ENCODE peak calls at places on chromosomes 16 and 17, in seven cellular contexts. X, Y, F, B, Z, A and J are unnamed samples.

GRCh38 chr17:73323622-73324455 is 12.0 kb upstream of the CDC42EP4 start:
- DNase-seq in X (peak), Y (no peak), F (no peak), B (no peak), Z (no peak), A (no peak), J (no peak)

GRCh38 chr17:16516594-16517018 is 24.6 kb upstream of the LRRC75A start:
- DNase-seq in X (peak), Y (peak), F (no peak), B (no peak), Z (no peak), A (no peak), J (peak)

GRCh38 chr17:9875441-9875840 is 29.6 kb downstream of the RCVRN start:
- DNase-seq in X (peak), Y (no peak), F (no peak), B (no peak), Z (no peak), A (peak), J (no peak)

GRCh38 chr17:36948717-36949460 is at the start of gene AATF:
- DNase-seq in X (peak), Y (peak), F (peak), B (peak), Z (peak), A (peak), J (peak)

GRCh38 chr17:1362065-1362848 is 37.8 kb downstream of the YWHAE start:
- DNase-seq in X (no peak), Y (no peak), F (no peak), B (no peak), Z (no peak), A (no peak), J (no peak)

GRCh38 chr16:57667526-57668258 is 414 bp upstream of the ADGRG3 start:
- DNase-seq in X (no peak), Y (peak), F (no peak), B (no peak), Z (peak), A (peak), J (no peak)

GRCh38 chr17:80872999-80873951 is 118.4 kb upstream of the CHMP6 start:
- DNase-seq in X (no peak), Y (peak), F (peak), B (no peak), Z (no peak), A (no peak), J (no peak)

GRCh38 chr16:50501251-50501650 is 46.9 kb upstream of the NKD1 start:
- DNase-seq in X (no peak), Y (no peak), F (no peak), B (no peak), Z (no peak), A (no peak), J (no peak)

GRCh38 chr17:65457183-65457582 is 104.3 kb downstream of the AXIN2 start:
- DNase-seq in X (no peak), Y (no peak), F (no peak), B (no peak), Z (no peak), A (no peak), J (no peak)

GRCh38 chr17:180380-181212 is 854 bp downstream of the DOC2B start:
- DNase-seq in X (no peak), Y (peak), F (no peak), B (no peak), Z (peak), A (no peak), J (no peak)

GRCh38 chr16:83351846-83352245 is 455.9 kb upstream of the HSBP1 start:
- DNase-seq in X (no peak), Y (no peak), F (no peak), B (no peak), Z (no peak), A (no peak), J (no peak)

GRCh38 chr16:80700558-80700957 is 103.8 kb downstream of the CDYL2 start:
- DNase-seq in X (no peak), Y (no peak), F (no peak), B (no peak), Z (no peak), A (no peak), J (no peak)

GRCh38 chr17:2892305-2892971 is 96.2 kb downstream of the RAP1GAP2 start:
- DNase-seq in X (no peak), Y (peak), F (peak), B (no peak), Z (no peak), A (peak), J (no peak)

GRCh38 chr17:61454932-61455753 is 2.9 kb downstream of the TBX4 start:
- DNase-seq in X (no peak), Y (no peak), F (no peak), B (no peak), Z (peak), A (no peak), J (no peak)

GRCh38 chr17:74332763-74333220 is 6.8 kb downstream of the KIF19 start:
- DNase-seq in X (no peak), Y (no peak), F (peak), B (no peak), Z (no peak), A (no peak), J (no peak)

GRCh38 chr17:27579304-27579703 is 51.7 kb upstream of the LGALS9 start:
- DNase-seq in X (no peak), Y (no peak), F (no peak), B (no peak), Z (no peak), A (no peak), J (no peak)

GRCh38 chr17:50470451-50470850 is 1.8 kb upstream of the CHAD start:
- DNase-seq in X (no peak), Y (no peak), F (peak), B (no peak), Z (no peak), A (no peak), J (no peak)

GRCh38 chr17:49918591-49918990 is 50.4 kb upstream of the DLX4 start:
- DNase-seq in X (no peak), Y (no peak), F (no peak), B (no peak), Z (no peak), A (no peak), J (no peak)

GRCh38 chr16:27538508-27538907 is 11.2 kb downstream of the GTF3C1 start:
- DNase-seq in X (no peak), Y (peak), F (no peak), B (no peak), Z (no peak), A (no peak), J (no peak)

GRCh38 chr16:71214771-71215381 is 15.6 kb downstream of the HYDIN start:
- DNase-seq in X (no peak), Y (no peak), F (no peak), B (no peak), Z (no peak), A (no peak), J (no peak)

GRCh38 chr16:84616515-84616914 is 1.4 kb downstream of the COTL1 start:
- DNase-seq in X (no peak), Y (no peak), F (peak), B (no peak), Z (no peak), A (no peak), J (no peak)

GRCh38 chr16:53745126-53745525 is 41.2 kb downstream of the FTO start:
- DNase-seq in X (no peak), Y (no peak), F (no peak), B (no peak), Z (no peak), A (peak), J (no peak)

GRCh38 chr16:20114356-20114755 is 40.7 kb upstream of the GPR139 start:
- DNase-seq in X (no peak), Y (no peak), F (peak), B (no peak), Z (no peak), A (peak), J (no peak)

GRCh38 chr16:14302399-14303181 is 231.5 kb downstream of the MRTFB start:
- DNase-seq in X (peak), Y (no peak), F (peak), B (no peak), Z (no peak), A (peak), J (peak)

GRCh38 chr17:50274142-50274944 is at the start of gene TMEM92:
- DNase-seq in X (peak), Y (no peak), F (peak), B (no peak), Z (peak), A (peak), J (no peak)

GRCh38 chr16:66844342-66845079 is at the start of gene CA7:
- DNase-seq in X (no peak), Y (no peak), F (no peak), B (no peak), Z (peak), A (no peak), J (no peak)

GRCh38 chr16:49365711-49366509 is 7.7 kb upstream of the C16orf78 start:
- DNase-seq in X (no peak), Y (no peak), F (no peak), B (peak), Z (no peak), A (no peak), J (no peak)

GRCh38 chr17:49821916-49822315 is 26.0 kb downstream of the TAC4 start:
- DNase-seq in X (no peak), Y (no peak), F (no peak), B (no peak), Z (no peak), A (peak), J (no peak)

GRCh38 chr16:54928421-54929089 is 2.1 kb upstream of the IRX5 start:
- DNase-seq in X (peak), Y (peak), F (no peak), B (no peak), Z (peak), A (peak), J (no peak)

GRCh38 chr16:19175492-19176262 is 7.6 kb downstream of the SYT17 start:
- DNase-seq in X (no peak), Y (no peak), F (no peak), B (no peak), Z (no peak), A (no peak), J (no peak)

GRCh38 chr16:4892356-4893102 is 44.4 kb downstream of the PPL start:
- DNase-seq in X (no peak), Y (peak), F (no peak), B (no peak), Z (no peak), A (no peak), J (no peak)

GRCh38 chr17:50101346-50102163 is 6.4 kb downstream of the PDK2 start:
- DNase-seq in X (peak), Y (peak), F (peak), B (no peak), Z (no peak), A (peak), J (peak)

GRCh38 chr16:85152414-85153030 is 40.2 kb upstream of the CIBAR2 start:
- DNase-seq in X (no peak), Y (peak), F (no peak), B (no peak), Z (no peak), A (no peak), J (no peak)

GRCh38 chr17:50290074-50290702 is 15.9 kb downstream of the TMEM92 start:
- DNase-seq in X (peak), Y (peak), F (peak), B (no peak), Z (no peak), A (peak), J (peak)

GRCh38 chr17:81922566-81923301 is 4.8 kb upstream of the SIRT7 start:
- DNase-seq in X (no peak), Y (no peak), F (no peak), B (no peak), Z (no peak), A (no peak), J (no peak)

GRCh38 chr17:81924557-81925532 is 2.7 kb downstream of the MAFG start:
- DNase-seq in X (no peak), Y (no peak), F (no peak), B (no peak), Z (no peak), A (no peak), J (peak)

GRCh38 chr17:81921996-81922565 is 4.1 kb upstream of the SIRT7 start:
- DNase-seq in X (no peak), Y (no peak), F (no peak), B (no peak), Z (no peak), A (no peak), J (no peak)

GRCh38 chr17:81921531-81921862 is 3.5 kb upstream of the SIRT7 start:
- DNase-seq in X (no peak), Y (no peak), F (no peak), B (no peak), Z (no peak), A (no peak), J (no peak)

DNA sequence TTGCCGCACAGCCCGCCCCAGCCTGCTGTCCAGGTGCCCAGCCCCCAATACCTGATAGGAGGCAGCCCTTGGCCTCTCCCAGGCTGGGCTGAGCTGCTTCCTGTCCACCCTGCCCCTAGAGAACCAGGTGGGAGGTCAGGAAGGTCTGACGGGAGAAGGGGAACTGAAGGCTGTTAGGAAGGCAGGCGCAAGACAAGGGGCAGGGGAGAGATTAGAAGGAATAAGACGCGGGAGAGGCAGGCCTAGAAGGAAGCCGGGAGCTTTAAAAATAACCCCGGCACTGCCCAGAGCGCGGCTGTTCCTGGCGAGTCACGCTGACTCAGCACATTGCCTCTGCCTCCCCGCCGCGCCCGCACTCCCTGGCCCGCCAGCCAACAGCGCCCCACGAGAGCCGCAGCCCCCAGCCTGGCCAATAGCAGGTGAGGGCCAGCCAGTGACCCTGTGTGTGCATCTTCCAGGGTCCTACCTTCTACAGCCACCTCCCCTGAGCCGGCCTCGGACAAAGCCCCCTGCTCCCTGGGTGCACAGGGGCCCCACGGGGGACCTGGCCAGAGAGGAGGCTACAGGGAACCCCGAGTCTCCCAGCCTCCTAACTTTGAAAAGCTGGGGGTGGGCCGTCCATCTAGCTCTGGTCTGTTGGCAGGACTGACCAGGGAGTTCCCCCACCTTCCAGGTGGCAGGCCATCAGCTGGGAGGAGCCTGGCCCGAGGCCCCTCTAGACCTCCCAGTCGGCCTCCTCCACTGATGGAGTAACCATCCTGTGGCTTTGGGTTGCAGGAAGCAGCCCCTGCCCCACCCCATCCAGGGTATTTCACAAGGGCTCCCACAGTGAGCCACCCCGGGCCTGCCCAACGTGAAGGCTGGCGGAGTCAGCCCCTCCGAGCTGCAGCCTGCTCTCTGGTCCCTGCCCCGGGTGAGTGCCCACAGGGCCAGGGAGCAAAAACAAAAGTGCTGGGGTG is 4.0 kb downstream of the MAFG start:
- DNase-seq in X (no peak), Y (peak), F (peak), B (no peak), Z (no peak), A (peak), J (peak)
- TF ChIP-seq POLR2A in X (no peak), Y (no peak), F (no peak), B (no peak), Z (peak), A (no peak), J (no peak)

GRCh38 chr17:42979511-42980273 is at the start of gene PTGES3L:
- DNase-seq in X (peak), Y (peak), F (peak), B (no peak), Z (peak), A (peak), J (no peak)

GRCh38 chr17:42982266-42982665 is 1.9 kb downstream of the RUNDC1 start:
- DNase-seq in X (no peak), Y (no peak), F (no peak), B (no peak), Z (no peak), A (no peak), J (no peak)

GRCh38 chr17:42984486-42984885 is 4.1 kb downstream of the RUNDC1 start:
- DNase-seq in X (no peak), Y (no peak), F (no peak), B (no peak), Z (no peak), A (no peak), J (no peak)

GRCh38 chr17:42980766-42981397 is 517 bp downstream of the RUNDC1 start:
- DNase-seq in X (no peak), Y (peak), F (peak), B (peak), Z (peak), A (peak), J (no peak)

DNA sequence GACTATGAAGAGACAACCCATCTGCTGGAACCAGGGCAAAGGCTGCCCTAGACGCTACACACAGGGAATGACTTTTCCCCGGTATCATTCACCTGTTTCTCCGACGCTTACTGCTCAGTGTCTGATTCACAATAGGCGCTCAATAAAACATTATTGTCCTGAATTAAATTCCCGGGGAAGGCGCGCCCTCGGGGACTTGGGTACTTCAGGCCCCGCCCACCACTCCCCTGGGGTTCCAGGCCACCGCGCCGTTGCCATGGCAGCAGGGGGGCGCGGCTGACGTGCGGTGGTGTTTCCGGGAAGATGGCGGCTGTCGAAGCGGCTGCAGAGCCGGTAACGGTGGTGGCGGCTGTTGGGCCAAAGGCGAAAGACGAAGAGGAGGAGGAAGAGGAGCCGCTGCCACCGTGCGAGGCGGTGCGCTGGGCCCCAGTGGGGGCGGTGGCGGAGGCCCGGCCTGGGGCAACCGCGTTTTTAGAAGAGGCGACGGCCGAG is at the start of gene RUNDC1:
- DNase-seq in X (peak), Y (peak), F (peak), B (peak), Z (peak), A (peak), J (peak)
- TF ChIP-seq POLR2A in X (peak), Y (no peak), F (peak), B (peak), Z (no peak), A (peak), J (no peak)

GRCh38 chr17:35006961-35007360 is 26.6 kb downstream of the LIG3 start:
- DNase-seq in X (no peak), Y (no peak), F (no peak), B (no peak), Z (no peak), A (no peak), J (no peak)
- TF ChIP-seq POLR2A in X (no peak), Y (no peak), F (no peak), B (no peak), Z (no peak), A (no peak), J (no peak)

GRCh38 chr17:3965123-3965800 is 1.0 kb upstream of the ATP2A3 start:
- DNase-seq in X (no peak), Y (peak), F (peak), B (peak), Z (peak), A (peak), J (no peak)
- TF ChIP-seq POLR2A in X (no peak), Y (no peak), F (peak), B (peak), Z (no peak), A (no peak), J (no peak)

GRCh38 chr17:19003966-19004600 is 481 bp downstream of the FAM83G start:
- DNase-seq in X (peak), Y (no peak), F (peak), B (no peak), Z (peak), A (peak), J (no peak)
- TF ChIP-seq POLR2A in X (no peak), Y (no peak), F (peak), B (no peak), Z (peak), A (no peak), J (no peak)

GRCh38 chr16:30921748-30922419 is 1.5 kb upstream of the FBXL19 start:
- DNase-seq in X (peak), Y (peak), F (peak), B (peak), Z (peak), A (peak), J (peak)

GRCh38 chr16:30923554-30924085 is at the start of gene FBXL19:
- DNase-seq in X (no peak), Y (no peak), F (peak), B (no peak), Z (no peak), A (no peak), J (peak)

GRCh38 chr16:30922420-30922959 is 882 bp upstream of the FBXL19 start:
- DNase-seq in X (peak), Y (peak), F (peak), B (peak), Z (peak), A (peak), J (peak)

GRCh38 chr16:30924086-30924714 is 828 bp downstream of the FBXL19 start:
- DNase-seq in X (peak), Y (no peak), F (peak), B (no peak), Z (peak), A (no peak), J (peak)

DNA sequence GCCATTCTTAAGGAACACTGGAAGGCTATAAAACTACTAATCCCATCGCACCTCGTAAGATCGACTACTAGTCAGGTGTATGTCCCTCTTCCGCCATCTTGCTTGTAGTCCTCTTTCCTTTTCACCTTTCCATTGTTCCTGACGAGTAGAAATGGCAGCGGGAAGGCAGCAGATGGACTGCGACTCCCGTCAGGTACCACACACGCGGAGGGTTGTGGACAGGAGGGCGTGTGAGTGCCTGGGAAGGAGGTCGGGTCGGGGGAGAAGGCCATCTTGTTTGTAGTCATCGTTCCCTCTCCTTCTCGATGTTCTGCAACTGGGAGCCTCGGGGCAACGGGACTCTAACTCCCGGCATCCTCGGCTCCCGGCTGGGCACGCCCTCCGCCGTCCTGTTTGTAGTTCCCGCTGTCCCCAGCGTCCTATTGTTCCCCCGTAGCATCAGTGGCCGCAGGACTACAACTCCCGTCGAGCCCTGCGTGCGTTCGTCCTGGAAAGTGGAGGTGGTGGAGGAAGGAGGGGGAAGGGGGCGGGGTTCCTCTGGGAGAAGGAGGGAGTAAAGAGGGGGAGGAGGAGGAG is 324 bp upstream of the FBXL19 start:
- DNase-seq in X (peak), Y (peak), F (peak), B (peak), Z (peak), A (peak), J (peak)
- TF ChIP-seq POLR2A in X (peak), Y (no peak), F (peak), B (peak), Z (peak), A (no peak), J (peak)

GRCh38 chr17:75822800-75823166 is 21.4 kb downstream of the UNC13D start:
- DNase-seq in X (no peak), Y (no peak), F (no peak), B (no peak), Z (no peak), A (no peak), J (no peak)
- TF ChIP-seq POLR2A in X (no peak), Y (no peak), F (no peak), B (no peak), Z (no peak), A (no peak), J (no peak)